ENCODE peak calls at places on chromosome 2, in four cellular contexts. V, E, A and X are unnamed samples.
A peak's percentile ranks its signal among the peaks of the same experiment; 100 is the strongest.

GRCh38 chr2:121897335-121897970 is 142.0 kb downstream of the TSN start:
- DNase-seq in V (no peak), E (peak; percentile 30), A (no peak), X (no peak)

GRCh38 chr2:203763425-203764272 is 57.2 kb downstream of the CD28 start:
- DNase-seq in V (no peak), E (no peak), A (no peak), X (no peak)

GRCh38 chr2:103991591-103991990 is 862.3 kb upstream of the POU3F3 start:
- DNase-seq in V (no peak), E (no peak), A (no peak), X (no peak)

GRCh38 chr2:174546519-174547506 is 50.8 kb downstream of the WIPF1 start:
- DNase-seq in V (no peak), E (peak; percentile 66), A (no peak), X (no peak)

GRCh38 chr2:182068811-182069210 is 83.2 kb downstream of the PPP1R1C start:
- DNase-seq in V (no peak), E (no peak), A (no peak), X (no peak)

GRCh38 chr2:81481994-81482368 is 1177.4 kb upstream of the LRRTM1 start:
- DNase-seq in V (no peak), E (no peak), A (no peak), X (no peak)

GRCh38 chr2:201440182-201440581 is 11.1 kb downstream of the TRAK2 start:
- DNase-seq in V (no peak), E (no peak), A (peak; percentile 70), X (no peak)

GRCh38 chr2:136067465-136067864 is 50.5 kb downstream of the CXCR4 start:
- DNase-seq in V (no peak), E (peak; percentile 16), A (no peak), X (no peak)

GRCh38 chr2:172462393-172463381 is 35.3 kb downstream of the ITGA6 start:
- DNase-seq in V (no peak), E (peak; percentile 64), A (no peak), X (peak; percentile 88)

GRCh38 chr2:73899801-73900336 is 7.1 kb downstream of the ACTG2 start:
- DNase-seq in V (no peak), E (no peak), A (no peak), X (no peak)

GRCh38 chr2:116754371-116755101 is 1060.0 kb upstream of the DDX18 start:
- DNase-seq in V (no peak), E (no peak), A (no peak), X (no peak)

GRCh38 chr2:46471-47345 is at the start of gene FAM110C:
- DNase-seq in V (peak; percentile 64), E (no peak), A (peak; percentile 71), X (peak; percentile 41)

GRCh38 chr2:209236369-209236768 is 187.5 kb upstream of the MAP2 start:
- DNase-seq in V (no peak), E (no peak), A (no peak), X (no peak)

GRCh38 chr2:193695367-193695766 is 1500.6 kb upstream of the TMEFF2 start:
- DNase-seq in V (no peak), E (peak; percentile 12), A (no peak), X (no peak)

GRCh38 chr2:167579826-167580225 is 667.6 kb downstream of the STK39 start:
- DNase-seq in V (no peak), E (no peak), A (no peak), X (no peak)

GRCh38 chr2:61210332-61210981 is 48.5 kb downstream of the C2orf74 start:
- DNase-seq in V (no peak), E (no peak), A (no peak), X (no peak)

GRCh38 chr2:236177967-236178909 is 10.1 kb upstream of the GBX2 start:
- DNase-seq in V (peak; percentile 54), E (no peak), A (peak; percentile 41), X (no peak)

GRCh38 chr2:179344280-179344961 is 79.8 kb upstream of the SESTD1 start:
- DNase-seq in V (no peak), E (no peak), A (no peak), X (no peak)

GRCh38 chr2:105437708-105438103 is 38.9 kb upstream of the FHL2 start:
- DNase-seq in V (no peak), E (no peak), A (no peak), X (no peak)

GRCh38 chr2:117835990-117836760 is 21.7 kb downstream of the DDX18 start:
- DNase-seq in V (peak; percentile 90), E (no peak), A (peak; percentile 78), X (peak; percentile 27)

GRCh38 chr2:190637903-190638618 is 10.8 kb upstream of the NAB1 start:
- DNase-seq in V (peak; percentile 85), E (no peak), A (no peak), X (no peak)

GRCh38 chr2:193837368-193837767 is 1642.6 kb upstream of the TMEFF2 start:
- DNase-seq in V (no peak), E (no peak), A (no peak), X (no peak)

GRCh38 chr2:46847185-46847710 is 68.4 kb downstream of the MCFD2 start:
- DNase-seq in V (peak; percentile 93), E (no peak), A (peak; percentile 89), X (no peak)

GRCh38 chr2:33160217-33160616 is 213.5 kb downstream of the LTBP1 start:
- DNase-seq in V (no peak), E (no peak), A (no peak), X (no peak)

GRCh38 chr2:84077504-84077903 is 381.6 kb downstream of the SUCLG1 start:
- DNase-seq in V (no peak), E (peak; percentile 13), A (no peak), X (no peak)

GRCh38 chr2:21837561-21837960 is 713.8 kb downstream of the TDRD15 start:
- DNase-seq in V (no peak), E (no peak), A (no peak), X (no peak)

GRCh38 chr2:44945676-44946427 is 4.3 kb downstream of the SIX3 start:
- DNase-seq in V (no peak), E (no peak), A (no peak), X (no peak)

GRCh38 chr2:105450495-105450894 is 51.6 kb upstream of the FHL2 start:
- DNase-seq in V (no peak), E (no peak), A (no peak), X (no peak)

GRCh38 chr2:189369566-189369965 is 71.7 kb upstream of the WDR75 start:
- DNase-seq in V (no peak), E (no peak), A (no peak), X (no peak)
- H3K4me3 ChIP-seq in V (no peak overlapping the region), E (no peak overlapping the region), A (no peak overlapping the region), X (no peak overlapping the region)

DNA sequence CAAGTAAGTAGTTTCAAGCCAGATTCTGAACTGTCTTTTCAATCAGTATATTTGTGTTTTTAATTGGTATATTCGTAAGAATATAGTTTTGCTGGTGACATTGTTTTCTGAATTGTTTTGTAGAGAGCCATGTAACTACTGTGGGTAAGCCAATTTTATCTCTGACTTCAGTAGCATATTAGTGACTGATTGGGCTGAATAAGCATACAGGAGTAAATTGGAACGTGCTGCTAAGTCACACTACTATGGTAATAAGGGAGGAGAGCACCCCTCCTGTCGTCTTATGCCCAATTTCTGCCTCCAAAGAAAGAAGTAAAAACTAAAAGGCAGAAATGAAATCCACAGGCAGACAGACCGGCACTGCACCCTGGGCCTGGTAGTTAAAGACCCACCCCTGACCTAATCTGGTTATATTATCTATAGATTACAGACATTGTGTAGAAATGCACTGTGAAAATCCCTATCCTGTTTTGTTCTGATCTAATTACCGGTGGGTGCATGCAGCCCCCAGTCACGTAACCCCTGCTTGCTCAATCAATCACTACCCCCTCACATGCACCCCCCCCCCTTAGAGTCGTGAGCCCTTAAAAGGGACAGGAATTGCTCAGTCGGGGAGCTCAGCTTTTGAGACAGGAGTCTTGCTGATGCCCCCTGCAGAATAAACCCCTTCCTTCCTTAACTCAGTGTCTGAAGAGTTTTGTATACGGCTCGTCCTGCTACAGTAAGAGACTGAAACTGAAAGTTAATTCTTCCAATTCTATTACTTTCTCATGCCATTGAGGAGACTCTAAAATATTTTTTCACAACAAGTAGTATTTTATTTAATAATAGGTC is 166.9 kb downstream of the ZNF804A start:
- DNase-seq in V (no peak), E (no peak), A (no peak), X (no peak)
- H3K4me3 ChIP-seq in V (no peak overlapping the region), E (no peak overlapping the region), A (no peak overlapping the region), X (no peak overlapping the region)

GRCh38 chr2:170354409-170354808 is 176.5 kb downstream of the MYO3B start:
- DNase-seq in V (no peak), E (no peak), A (no peak), X (no peak)
- H3K4me3 ChIP-seq in V (no peak overlapping the region), E (no peak overlapping the region), A (no peak overlapping the region), X (no peak overlapping the region)

GRCh38 chr2:127052771-127053691 is 53.9 kb downstream of the BIN1 start:
- DNase-seq in V (peak; percentile 12), E (no peak), A (no peak), X (no peak)
- H3K4me3 ChIP-seq in V (no peak overlapping the region), E (no peak overlapping the region), A (no peak overlapping the region), X (no peak overlapping the region)

DNA sequence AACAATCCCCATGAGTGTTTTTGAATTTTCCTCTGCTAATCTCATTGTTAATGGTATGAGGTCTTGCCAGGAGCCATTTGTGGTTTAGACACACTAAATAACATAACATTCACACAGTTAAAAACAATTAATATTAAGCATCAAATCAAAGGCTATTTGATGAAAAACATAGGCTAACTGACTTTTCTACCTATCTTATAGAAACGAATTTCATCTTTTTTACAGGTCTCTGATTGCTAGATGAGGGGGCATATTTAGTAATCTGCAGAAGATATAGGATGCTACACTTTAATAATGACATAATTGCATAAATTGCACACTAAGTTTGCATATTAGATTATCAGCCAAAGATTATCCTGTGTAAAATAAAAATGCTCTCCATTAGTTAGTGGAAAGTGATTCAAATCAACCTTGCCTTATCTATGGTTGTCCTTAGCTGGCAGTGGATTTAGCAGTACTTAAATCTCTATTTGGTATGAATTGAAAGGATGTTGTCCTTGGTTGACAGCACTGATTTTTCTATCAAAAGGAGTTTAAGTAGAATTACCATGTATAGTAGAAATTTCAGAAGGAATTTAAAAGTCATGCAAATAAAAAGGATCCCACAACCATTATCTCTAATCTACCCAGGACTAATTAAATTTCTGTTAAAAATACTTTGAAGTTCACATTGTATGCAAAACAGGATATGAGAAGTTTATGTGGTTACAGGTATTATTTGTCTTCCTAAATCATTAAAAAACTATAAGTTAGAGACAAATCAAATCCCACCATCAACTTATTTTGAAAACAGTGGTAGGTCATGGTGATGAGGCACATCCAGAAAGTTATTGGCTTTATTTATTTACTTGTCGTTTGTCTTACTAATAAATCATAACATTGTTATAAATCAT is 50.6 kb upstream of the SPAG16 start:
- DNase-seq in V (no peak), E (no peak), A (no peak), X (no peak)
- H3K4me3 ChIP-seq in V (no peak overlapping the region), E (peak overlapping the region; percentile 18), A (no peak overlapping the region), X (no peak overlapping the region)

DNA sequence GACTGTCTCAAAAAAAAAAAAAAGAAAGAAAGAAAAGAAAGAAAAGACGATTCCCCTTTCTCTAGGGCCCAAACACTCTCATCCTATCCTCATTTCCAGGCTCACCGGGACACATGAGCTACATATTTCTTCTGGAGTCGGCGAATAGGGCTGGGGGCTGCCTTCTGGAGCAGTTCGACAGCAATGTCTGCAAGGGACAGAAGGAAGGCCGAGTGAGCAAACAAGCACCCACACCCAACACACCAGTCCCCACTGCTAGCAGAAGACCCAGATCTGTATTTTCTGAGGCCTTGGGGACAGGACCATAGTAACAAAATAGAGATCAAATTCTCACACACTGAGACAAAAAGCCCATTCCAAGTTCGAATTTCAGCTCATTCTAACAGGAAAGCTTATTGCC is 1.2 kb downstream of the CNPPD1 start:
- DNase-seq in V (no peak), E (no peak), A (no peak), X (no peak)
- H3K4me3 ChIP-seq in V (peak overlapping the region; percentile 72), E (peak overlapping the region; percentile 97), A (no peak overlapping the region), X (peak overlapping the region; percentile 64)